ENCODE peak calls at places on chromosome 22, in eight cellular contexts. B, X, F, Y, H, P, N and G are unnamed samples.

GRCh38 chr22:47370448-47371262 is 608.2 kb downstream of the TBC1D22A start:
- DNase-seq in X (no peak), H (no peak), N (no peak), F (no peak), Y (no peak), B (peak; percentile 59), P (peak; percentile 29), G (peak; percentile 11)

GRCh38 chr22:18954333-18954732 is 18.2 kb upstream of the PRODH start:
- DNase-seq in X (peak; percentile 52), Y (peak; percentile 25), F (no peak), N (peak; percentile 79), B (peak; percentile 92), P (peak; percentile 60), H (peak; percentile 40), G (peak; percentile 76)

GRCh38 chr22:27879923-27880322 is 39.1 kb downstream of the PITPNB start:
- DNase-seq in X (peak; percentile 45), P (no peak), N (no peak), H (no peak), B (no peak), F (no peak), Y (peak; percentile 54), G (no peak)

GRCh38 chr22:17368727-17369552 is at the start of gene CECR2:
- DNase-seq in H (no peak), B (peak; percentile 73), F (peak; percentile 51), X (peak; percentile 21), N (peak; percentile 12), P (no peak), Y (no peak), G (peak; percentile 64)

GRCh38 chr22:37351268-37351667 is 69.0 kb downstream of the CYTH4 start:
- DNase-seq in X (no peak), B (no peak), H (no peak), N (no peak), P (no peak), F (no peak), Y (no peak), G (no peak)

GRCh38 chr22:29994941-29995340 is 85.3 kb upstream of the HORMAD2 start:
- DNase-seq in N (no peak), H (no peak), P (no peak), F (no peak), B (no peak), Y (peak; percentile 33), X (peak; percentile 37), G (no peak)

GRCh38 chr22:26589845-26590524 is at the start of gene TPST2:
- DNase-seq in Y (peak; percentile 65), B (peak; percentile 95), P (peak; percentile 83), X (peak; percentile 60), H (peak; percentile 65), N (peak; percentile 62), F (peak; percentile 68), G (peak; percentile 86)

GRCh38 chr22:35376728-35377472 is 4.0 kb upstream of the HMOX1 start:
- DNase-seq in P (peak; percentile 97), H (peak; percentile 95), B (peak; percentile 93), F (peak; percentile 98), N (peak; percentile 98), Y (peak; percentile 99), X (peak; percentile 96), G (peak; percentile 95)

GRCh38 chr22:44557064-44557748 is 59.2 kb upstream of the RTL6 start:
- DNase-seq in N (no peak), F (no peak), P (no peak), X (no peak), H (no peak), Y (no peak), B (no peak), G (no peak)

GRCh38 chr22:37704645-37705044 is 7.8 kb downstream of the TRIOBP start:
- DNase-seq in H (no peak), B (no peak), X (no peak), Y (no peak), P (no peak), N (no peak), F (no peak), G (no peak)

GRCh38 chr22:39486951-39487825 is 14.9 kb upstream of the MIEF1 start:
- DNase-seq in P (no peak), B (no peak), Y (no peak), H (no peak), F (no peak), X (no peak), N (no peak), G (peak; percentile 62)

GRCh38 chr22:19679476-19680099 is 34.7 kb upstream of the SEPTIN5 start:
- DNase-seq in F (no peak), N (peak; percentile 44), P (no peak), X (no peak), B (peak; percentile 90), Y (no peak), H (no peak), G (peak; percentile 55)

GRCh38 chr22:49111085-49111484 is 716.6 kb downstream of the BRD1 start:
- DNase-seq in X (no peak), H (no peak), P (no peak), N (no peak), B (no peak), Y (no peak), F (no peak), G (no peak)

GRCh38 chr22:19962246-19962908 is 20.8 kb upstream of the TXNRD2 start:
- DNase-seq in H (peak; percentile 82), Y (peak; percentile 73), B (peak; percentile 80), P (no peak), N (no peak), F (no peak), X (peak; percentile 77), G (peak; percentile 75)

GRCh38 chr22:37741312-37741795 is 44.5 kb downstream of the TRIOBP start:
- DNase-seq in Y (peak; percentile 98), X (peak; percentile 75), P (peak; percentile 92), B (no peak), F (peak; percentile 98), N (peak; percentile 93), H (peak; percentile 79), G (peak; percentile 81)

GRCh38 chr22:25555506-25556060 is 8.9 kb upstream of the GRK3 start:
- DNase-seq in P (no peak), B (no peak), Y (no peak), H (no peak), F (no peak), X (no peak), N (no peak), G (no peak)

GRCh38 chr22:36775589-36775965 is 342 bp downstream of the IFT27 start:
- DNase-seq in N (no peak), P (peak; percentile 79), F (peak; percentile 54), X (no peak), H (peak; percentile 36), B (peak; percentile 89), Y (peak; percentile 5), G (peak; percentile 62)

GRCh38 chr22:49232319-49233067 is 595.2 kb downstream of the BRD1 start:
- DNase-seq in H (peak; percentile 14), F (no peak), P (peak; percentile 43), X (no peak), Y (no peak), N (no peak), B (peak; percentile 55), G (peak; percentile 8)

GRCh38 chr22:19886605-19887250 is 32.1 kb upstream of the GNB1L start:
- DNase-seq in X (no peak), N (no peak), P (peak; percentile 71), B (peak; percentile 91), Y (peak; percentile 61), F (peak; percentile 12), H (no peak), G (no peak)

GRCh38 chr22:46976598-46976997 is 214.1 kb downstream of the TBC1D22A start:
- DNase-seq in F (no peak), N (no peak), X (no peak), B (no peak), H (no peak), Y (no peak), P (no peak), G (no peak)

GRCh38 chr22:45254789-45255261 is 14.1 kb upstream of the KIAA0930 start:
- DNase-seq in Y (no peak), F (no peak), H (no peak), X (no peak), N (no peak), P (no peak), B (no peak), G (no peak)

GRCh38 chr22:20111045-20111688 is 4.7 kb upstream of the RANBP1 start:
- DNase-seq in B (peak; percentile 67), N (no peak), X (peak; percentile 65), F (no peak), P (no peak), H (no peak), Y (peak; percentile 5), G (no peak)

GRCh38 chr22:39134366-39135091 is 18.0 kb downstream of the CBX7 start:
- DNase-seq in N (no peak), F (no peak), Y (no peak), X (no peak), P (no peak), B (peak; percentile 74), H (no peak), G (no peak)

GRCh38 chr22:35559354-35560005 is 18.8 kb downstream of the RASD2 start:
- DNase-seq in H (no peak), P (no peak), N (no peak), F (no peak), B (no peak), Y (no peak), X (no peak), G (no peak)

DNA sequence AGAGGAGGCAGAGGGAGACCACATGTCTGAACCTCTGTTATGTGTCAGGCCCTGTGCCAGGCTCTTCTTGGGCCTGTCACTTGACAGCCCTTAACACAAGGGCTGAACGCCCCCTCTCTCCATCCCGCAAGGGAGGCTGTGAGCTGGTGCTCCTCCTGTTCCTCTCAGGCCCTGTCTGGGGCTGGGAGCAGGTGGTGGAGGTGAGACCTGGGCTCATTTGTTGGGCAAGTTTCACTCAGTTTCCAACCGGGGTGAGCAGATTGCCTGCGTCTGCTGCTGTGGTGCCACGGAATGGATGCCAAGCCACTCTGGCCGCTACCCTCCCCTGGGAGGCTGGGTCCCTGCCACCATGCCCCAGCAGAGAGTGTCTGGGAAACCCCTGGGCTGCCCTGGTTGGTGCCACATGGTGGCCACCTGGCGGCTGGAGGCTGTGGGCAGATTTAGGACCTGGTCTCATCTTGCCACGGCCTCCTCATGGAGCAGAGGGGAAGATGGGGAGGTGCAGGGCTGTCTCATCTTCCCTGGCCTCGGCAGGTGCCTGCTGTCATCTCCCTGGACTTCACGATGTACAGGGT is 65.4 kb downstream of the MPPED1 start:
- DNase-seq in Y (no peak), H (no peak), X (no peak), B (peak; percentile 34), F (no peak), N (no peak), P (no peak), G (no peak)
- TF ChIP-seq POLR2A in Y (no peak), H (no peak), X (no peak), B (no peak), F (no peak), N (no peak), P (no peak), G (no peak)

GRCh38 chr22:22685586-22685985 is 41.2 kb downstream of the GGTLC2 start:
- DNase-seq in X (no peak), H (no peak), N (no peak), Y (no peak), P (no peak), B (no peak), F (no peak), G (no peak)
- H3K4me1 ChIP-seq in X (peaks cover 45% of the 10 kb centered on the region), H (no peaks in the 10 kb centered on the region), N (no peaks in the 10 kb centered on the region), Y (peaks cover 32% of the 10 kb centered on the region), P (no peaks in the 10 kb centered on the region), B (peaks cover 30% of the 10 kb centered on the region), F (no peaks in the 10 kb centered on the region), G (peaks cover 5% of the 10 kb centered on the region)

GRCh38 chr22:31082606-31083376 is 1.7 kb downstream of the SMTN start:
- DNase-seq in H (peak; percentile 71), F (peak; percentile 89), B (peak; percentile 82), P (peak; percentile 84), N (peak; percentile 61), Y (peak; percentile 64), X (peak; percentile 74), G (peak; percentile 53)
- TF ChIP-seq CTCF in H (peak; percentile 46), F (peak; percentile 71), B (peak; percentile 56), P (no peak), N (peak; percentile 73), Y (peak; percentile 58), X (peak; percentile 53), G (peak; percentile 29)

GRCh38 chr22:31943206-31943975 is 944 bp upstream of the YWHAH start:
- DNase-seq in Y (no peak), H (no peak), B (peak; percentile 74), N (no peak), F (no peak), X (no peak), P (no peak), G (no peak)
- TF ChIP-seq POLR2A in Y (no peak), H (no peak), B (no peak), N (no peak), F (no peak), X (no peak), P (no peak), G (no peak)